ENCODE peak calls at places on chromosome 12, in four cellular contexts. One of them, this sample, is unnamed.

GRCh38 chr12:95218852-95219171 is 1.2 kb downstream of the VEZT start:
- DNase-seq in EH: no peak
- DNase-seq in D341Med: peak; percentile 32
- DNase-seq in mesothelial cell of epicardium: no peak
- DNase-seq in this sample: no peak

GRCh38 chr12:78385541-78385940 is 479.0 kb upstream of the SYT1 start:
- DNase-seq in mesothelial cell of epicardium: no peak
- DNase-seq in EH: peak; percentile 27
- DNase-seq in D341Med: no peak
- DNase-seq in this sample: no peak

GRCh38 chr12:24997970-24998582 is 49.2 kb upstream of the BCAT1 start:
- DNase-seq in EH: peak; percentile 90
- DNase-seq in D341Med: no peak
- DNase-seq in mesothelial cell of epicardium: no peak
- DNase-seq in this sample: no peak

GRCh38 chr12:69623970-69624369 is 13.3 kb upstream of the LRRC10 start:
- DNase-seq in mesothelial cell of epicardium: no peak
- DNase-seq in D341Med: no peak
- DNase-seq in EH: no peak
- DNase-seq in this sample: no peak

GRCh38 chr12:65891987-65892481 is 67.8 kb downstream of the HMGA2 start:
- DNase-seq in D341Med: no peak
- DNase-seq in EH: peak; percentile 100
- DNase-seq in mesothelial cell of epicardium: no peak
- DNase-seq in this sample: peak; percentile 90

GRCh38 chr12:93085383-93086287 is 156.5 kb upstream of the EEA1 start:
- DNase-seq in EH: peak; percentile 42
- DNase-seq in D341Med: no peak
- DNase-seq in mesothelial cell of epicardium: no peak
- DNase-seq in this sample: no peak

GRCh38 chr12:110279561-110279960 is 1.5 kb upstream of the ATP2A2 start:
- DNase-seq in D341Med: no peak
- DNase-seq in mesothelial cell of epicardium: no peak
- DNase-seq in EH: no peak
- DNase-seq in this sample: no peak

GRCh38 chr12:114588061-114588460 is 95.9 kb downstream of the TBX3 start:
- DNase-seq in D341Med: no peak
- DNase-seq in EH: no peak
- DNase-seq in mesothelial cell of epicardium: no peak
- DNase-seq in this sample: no peak

GRCh38 chr12:105674871-105675699 is 344.6 kb downstream of the C12orf75 start:
- DNase-seq in mesothelial cell of epicardium: no peak
- DNase-seq in EH: peak; percentile 65
- DNase-seq in D341Med: no peak
- DNase-seq in this sample: no peak

GRCh38 chr12:65643595-65644386 is 180.5 kb upstream of the HMGA2 start:
- DNase-seq in mesothelial cell of epicardium: no peak
- DNase-seq in D341Med: no peak
- DNase-seq in EH: peak; percentile 33
- DNase-seq in this sample: no peak

GRCh38 chr12:4540170-4540569 is 1.5 kb downstream of the RAD51AP1 start:
- DNase-seq in mesothelial cell of epicardium: no peak
- DNase-seq in EH: no peak
- DNase-seq in D341Med: no peak
- DNase-seq in this sample: no peak

GRCh38 chr12:121499929-121500793 is 80.7 kb downstream of the KDM2B start:
- DNase-seq in D341Med: peak; percentile 93
- DNase-seq in EH: peak; percentile 69
- DNase-seq in mesothelial cell of epicardium: peak; percentile 90
- DNase-seq in this sample: peak; percentile 74

GRCh38 chr12:19547258-19547657 is 108.0 kb downstream of the AEBP2 start:
- DNase-seq in D341Med: no peak
- DNase-seq in mesothelial cell of epicardium: no peak
- DNase-seq in EH: peak; percentile 93
- DNase-seq in this sample: no peak

GRCh38 chr12:32032205-32032810 is 73.1 kb downstream of the RESF1 start:
- DNase-seq in EH: peak; percentile 62
- DNase-seq in D341Med: no peak
- DNase-seq in mesothelial cell of epicardium: no peak
- DNase-seq in this sample: no peak

GRCh38 chr12:121576851-121577391 is 3.9 kb downstream of the KDM2B start:
- DNase-seq in D341Med: no peak
- DNase-seq in mesothelial cell of epicardium: no peak
- DNase-seq in EH: peak; percentile 99
- DNase-seq in this sample: no peak

GRCh38 chr12:93287152-93287551 is 90.6 kb upstream of the NUDT4 start:
- DNase-seq in D341Med: no peak
- DNase-seq in mesothelial cell of epicardium: no peak
- DNase-seq in EH: peak; percentile 18
- DNase-seq in this sample: no peak

GRCh38 chr12:49636979-49637378 is 13.6 kb downstream of the PRPF40B start:
- DNase-seq in D341Med: peak; percentile 83
- DNase-seq in EH: peak; percentile 74
- DNase-seq in mesothelial cell of epicardium: no peak
- DNase-seq in this sample: no peak

GRCh38 chr12:124422570-124423523 is 128.0 kb downstream of the RFLNA start:
- DNase-seq in D341Med: peak; percentile 88
- DNase-seq in mesothelial cell of epicardium: no peak
- DNase-seq in EH: peak; percentile 97
- DNase-seq in this sample: peak; percentile 95

This sample was measured in suprapubic skin.